ENCODE peak calls at places on chromosomes 12 and 14, in four cellular contexts. W is CD4-positive, alpha-beta memory T cell; N is body of pancreas; F is Peyer's patch. O is an unnamed sample. For H3K27me3, the result is how much of the 10 kb centered on the place peaks cover.

GRCh38 chr12:75852143-75852542 is 179.4 kb downstream of the PHLDA1 start:
- DNase-seq in W (no peak), N (no peak), F (no peak), O (no peak)

GRCh38 chr14:99758915-99759545 is 34.2 kb upstream of the EML1 start:
- DNase-seq in W (no peak), N (no peak), F (no peak), O (no peak)

GRCh38 chr12:28012333-28012918 is 39.9 kb upstream of the PTHLH start:
- DNase-seq in W (no peak), N (no peak), F (no peak), O (no peak)

GRCh38 chr12:61097991-61098580 is 1162.1 kb upstream of the USP15 start:
- DNase-seq in W (no peak), N (no peak), F (no peak), O (no peak)

GRCh38 chr12:70648831-70649230 is 11.6 kb upstream of the PTPRB start:
- DNase-seq in W (no peak), N (no peak), F (no peak), O (no peak)

GRCh38 chr12:119318811-119319210 is 15.7 kb upstream of the CCDC60 start:
- DNase-seq in W (no peak), N (no peak), F (no peak), O (no peak)

GRCh38 chr12:113222730-113223531 is 1.7 kb downstream of the TPCN1 start:
- DNase-seq in W (peak), N (peak), F (peak), O (no peak)

GRCh38 chr12:98110516-98110915 is 404.9 kb upstream of the TMPO start:
- DNase-seq in W (no peak), N (no peak), F (no peak), O (no peak)

GRCh38 chr14:51512321-51512720 is 139.4 kb upstream of the FRMD6 start:
- DNase-seq in W (no peak), N (no peak), F (no peak), O (no peak)

GRCh38 chr14:39491134-39491541 is 58.9 kb upstream of the FBXO33 start:
- DNase-seq in W (peak), N (no peak), F (no peak), O (no peak)

GRCh38 chr12:104969328-104969727 is 11.2 kb upstream of the SLC41A2 start:
- DNase-seq in W (no peak), N (no peak), F (no peak), O (no peak)

GRCh38 chr12:102950107-102950949 is 7.1 kb upstream of the ASCL1 start:
- DNase-seq in W (no peak), N (peak), F (no peak), O (no peak)

GRCh38 chr12:12714276-12715001 is 2.7 kb upstream of the CDKN1B start:
- DNase-seq in W (peak), N (peak), F (peak), O (peak)

GRCh38 chr14:96567289-96567899 is 65.2 kb downstream of the PAPOLA start:
- DNase-seq in W (peak), N (no peak), F (no peak), O (peak)

GRCh38 chr14:92719890-92720323 is 28.5 kb downstream of the LGMN start:
- DNase-seq in W (no peak), N (no peak), F (peak), O (no peak)

GRCh38 chr12:1592444-1593231 is 1.7 kb downstream of the FBXL14 start:
- DNase-seq in W (peak), N (no peak), F (peak), O (peak)

GRCh38 chr12:15650399-15651128 is 138.6 kb downstream of the EPS8 start:
- DNase-seq in W (no peak), N (no peak), F (no peak), O (no peak)

GRCh38 chr12:5222011-5222461 is 178.4 kb downstream of the KCNA5 start:
- DNase-seq in W (no peak), N (no peak), F (no peak), O (no peak)

GRCh38 chr12:92400006-92400405 is 254.4 kb upstream of the BTG1 start:
- DNase-seq in W (no peak), N (no peak), F (peak), O (peak)

GRCh38 chr12:58159941-58160340 is 218.6 kb downstream of the ATP23 start:
- DNase-seq in W (no peak), N (no peak), F (no peak), O (no peak)

GRCh38 chr14:103545915-103546650 is 16.4 kb downstream of the BAG5 start:
- DNase-seq in W (no peak), N (peak), F (no peak), O (no peak)

GRCh38 chr12:81518638-81519037 is 240.5 kb downstream of the PPFIA2 start:
- DNase-seq in W (no peak), N (no peak), F (no peak), O (no peak)

GRCh38 chr12:78229491-78230209 is 399.0 kb downstream of the NAV3 start:
- DNase-seq in W (no peak), N (peak), F (peak), O (no peak)

GRCh38 chr12:113196996-113197395 is 11.5 kb downstream of the RITA1 start:
- DNase-seq in W (peak), N (peak), F (peak), O (peak)

GRCh38 chr12:82182601-82183000 is 175.6 kb downstream of the CCDC59 start:
- DNase-seq in W (no peak), N (no peak), F (no peak), O (no peak)

GRCh38 chr14:77474763-77475162 is 16.9 kb downstream of the AHSA1 start:
- DNase-seq in W (no peak), N (no peak), F (no peak), O (no peak)

GRCh38 chr14:92883066-92883465 is 39.9 kb upstream of the CHGA start:
- DNase-seq in W (no peak), N (no peak), F (no peak), O (no peak)

GRCh38 chr14:59811850-59812249 is 58.7 kb downstream of the RTN1 start:
- DNase-seq in W (no peak), N (no peak), F (no peak), O (no peak)

DNA sequence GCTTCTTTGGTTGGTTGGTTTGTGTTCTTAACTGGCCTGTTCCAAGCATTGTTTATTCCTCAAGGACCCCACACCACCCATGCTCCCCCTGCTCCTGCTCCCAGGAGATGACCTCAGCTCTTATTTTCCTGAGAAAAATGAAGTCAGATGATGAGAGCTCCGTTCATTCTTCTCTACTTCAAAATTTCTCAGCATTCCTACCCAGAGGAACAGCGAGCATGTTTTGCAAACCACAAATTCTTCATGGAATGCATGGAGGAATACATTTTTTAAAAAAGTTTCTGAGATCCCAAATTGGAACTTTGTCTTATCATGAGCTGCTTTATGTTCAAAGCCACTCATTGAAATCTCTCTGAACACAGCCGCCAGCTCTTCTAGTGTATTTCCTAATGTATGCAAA is 44.9 kb downstream of the SYNE2 start:
- DNase-seq in W (no peak), N (no peak), F (no peak), O (no peak)
- H3K27me3 ChIP-seq in W (under half), N (under half), F (under half), O (under half)

GRCh38 chr12:116528498-116528897 is 30.7 kb upstream of the MAP1LC3B2 start:
- DNase-seq in W (no peak), N (no peak), F (no peak), O (no peak)

GRCh38 chr12:116528067-116528466 is 31.1 kb upstream of the MAP1LC3B2 start:
- DNase-seq in W (no peak), N (no peak), F (no peak), O (no peak)

GRCh38 chr12:116529686-116530085 is 29.5 kb upstream of the MAP1LC3B2 start:
- DNase-seq in W (no peak), N (no peak), F (no peak), O (no peak)

GRCh38 chr12:116532428-116532827 is 26.8 kb upstream of the MAP1LC3B2 start:
- DNase-seq in W (no peak), N (no peak), F (no peak), O (no peak)

GRCh38 chr12:116529048-116529447 is 30.1 kb upstream of the MAP1LC3B2 start:
- DNase-seq in W (no peak), N (peak), F (no peak), O (no peak)
- H3K27me3 ChIP-seq in W (under half), N (under half), F (under half), O (under half)

GRCh38 chr14:104939666-104940410 is 15.2 kb downstream of the PLD4 start:
- DNase-seq in W (no peak), N (no peak), F (peak), O (no peak)
- H3K27me3 ChIP-seq in W (under half), N (under half), F (under half), O (under half)

GRCh38 chr12:3922033-3922432 is 48.8 kb upstream of the PARP11 start:
- DNase-seq in W (no peak), N (no peak), F (no peak), O (no peak)

GRCh38 chr12:3925621-3926020 is 52.4 kb upstream of the PARP11 start:
- DNase-seq in W (no peak), N (no peak), F (no peak), O (no peak)

GRCh38 chr12:3921142-3921520 is 47.9 kb upstream of the PARP11 start:
- DNase-seq in W (no peak), N (no peak), F (no peak), O (no peak)

GRCh38 chr12:3921526-3921925 is 48.3 kb upstream of the PARP11 start:
- DNase-seq in W (no peak), N (no peak), F (no peak), O (no peak)

GRCh38 chr12:3924761-3925160 is 51.6 kb upstream of the PARP11 start:
- DNase-seq in W (no peak), N (no peak), F (no peak), O (no peak)
- H3K27me3 ChIP-seq in W (under half), N (under half), F (under half), O (under half)

DNA sequence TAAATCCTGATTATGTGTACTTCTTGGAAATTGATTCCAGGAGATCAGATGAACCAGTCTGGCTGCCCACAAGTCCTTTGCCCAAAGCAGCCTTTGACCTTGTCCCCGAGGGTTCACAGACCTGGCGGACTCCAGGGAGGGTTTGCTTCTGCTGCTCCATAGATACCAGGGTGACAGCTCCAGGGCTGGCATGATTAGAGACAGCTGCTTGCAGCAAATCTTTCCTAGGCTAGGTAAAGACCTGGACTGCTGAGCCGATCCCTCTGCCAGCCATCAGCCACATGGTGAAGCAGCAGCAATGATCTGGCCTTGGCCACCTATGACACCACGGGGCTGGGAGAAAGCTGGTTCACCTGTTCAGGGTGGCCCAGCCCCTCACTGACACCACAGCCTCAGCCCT is 10.1 kb upstream of the TBX5 start:
- DNase-seq in W (no peak), N (no peak), F (no peak), O (no peak)
- H3K27me3 ChIP-seq in W (under half), N (under half), F (under half), O (under half)

GRCh38 chr12:52352951-52353350 is 14.3 kb downstream of the KRT85 start:
- DNase-seq in W (no peak), N (no peak), F (no peak), O (no peak)

GRCh38 chr12:52353766-52354165 is 13.5 kb downstream of the KRT85 start:
- DNase-seq in W (no peak), N (no peak), F (peak), O (no peak)

GRCh38 chr12:52355181-52355580 is 12.1 kb downstream of the KRT85 start:
- DNase-seq in W (no peak), N (no peak), F (no peak), O (no peak)

GRCh38 chr12:52356031-52356761 is 11.1 kb downstream of the KRT85 start:
- DNase-seq in W (no peak), N (no peak), F (peak), O (no peak)

DNA sequence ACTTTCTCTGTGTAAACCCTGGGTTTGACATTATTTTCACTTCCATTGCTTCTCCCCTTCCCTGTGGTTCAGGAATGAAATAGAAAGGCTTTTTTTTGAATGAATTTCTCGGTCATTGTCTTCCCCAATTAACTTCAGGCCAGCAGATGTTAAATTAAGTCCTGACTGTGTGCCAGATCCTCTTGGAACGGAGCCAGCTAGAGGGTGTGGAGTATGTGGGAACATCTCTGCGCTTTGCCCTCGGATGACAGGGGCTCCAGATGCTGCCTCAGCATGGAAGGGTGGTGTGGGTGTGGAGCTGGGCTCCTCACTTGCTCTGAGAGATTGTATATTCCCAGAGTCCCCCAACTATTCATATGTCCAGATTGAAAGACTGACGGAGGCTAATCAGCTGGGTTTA is 13.1 kb downstream of the KRT85 start:
- DNase-seq in W (no peak), N (no peak), F (peak), O (no peak)
- H3K27me3 ChIP-seq in W (under half), N (under half), F (under half), O (under half)

GRCh38 chr14:69989622-69990021 is 110.4 kb downstream of the SMOC1 start:
- DNase-seq in W (no peak), N (peak), F (no peak), O (no peak)
- H3K27me3 ChIP-seq in W (under half), N (under half), F (under half), O (under half)

GRCh38 chr12:52670506-52670905 is 9.7 kb downstream of the KRT1 start:
- DNase-seq in W (no peak), N (no peak), F (no peak), O (no peak)

GRCh38 chr12:52670961-52671360 is 9.2 kb downstream of the KRT1 start:
- DNase-seq in W (no peak), N (no peak), F (no peak), O (no peak)

GRCh38 chr12:52667509-52667908 is 12.7 kb downstream of the KRT1 start:
- DNase-seq in W (no peak), N (no peak), F (no peak), O (no peak)

GRCh38 chr12:52667931-52668330 is 12.3 kb downstream of the KRT1 start:
- DNase-seq in W (no peak), N (no peak), F (no peak), O (no peak)

GRCh38 chr12:52669426-52669825 is 10.8 kb downstream of the KRT1 start:
- DNase-seq in W (no peak), N (no peak), F (no peak), O (no peak)
- H3K27me3 ChIP-seq in W (under half), N (under half), F (under half), O (under half)

GRCh38 chr14:24332094-24332983 is 2.5 kb downstream of the ADCY4 start:
- DNase-seq in W (peak), N (peak), F (peak), O (peak)

GRCh38 chr14:24329736-24330135 is 5.1 kb downstream of the ADCY4 start:
- DNase-seq in W (peak), N (peak), F (peak), O (no peak)

GRCh38 chr14:24329073-24329663 is 5.7 kb downstream of the ADCY4 start:
- DNase-seq in W (no peak), N (no peak), F (no peak), O (no peak)

GRCh38 chr14:24330973-24331674 is 3.7 kb downstream of the ADCY4 start:
- DNase-seq in W (no peak), N (no peak), F (no peak), O (no peak)

DNA sequence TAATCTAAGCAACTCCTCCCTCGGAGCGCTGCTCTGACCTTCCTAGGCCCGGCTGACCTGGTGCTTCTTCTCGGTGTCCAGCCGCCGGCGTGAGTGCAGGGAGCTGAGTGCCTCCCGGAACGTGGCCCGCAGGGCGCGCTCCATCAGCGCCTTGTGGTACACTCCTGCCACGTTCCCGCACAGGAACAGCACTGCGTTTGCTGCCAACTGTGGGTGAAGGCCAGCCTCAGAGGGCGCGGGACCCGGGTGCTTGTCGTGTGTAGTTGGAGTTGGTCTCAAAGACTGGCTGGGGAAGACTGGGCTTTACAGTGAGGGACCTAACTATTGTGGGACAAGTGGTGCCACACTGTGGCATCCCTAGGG is 3.2 kb downstream of the ADCY4 start:
- DNase-seq in W (no peak), N (no peak), F (no peak), O (no peak)
- H3K27me3 ChIP-seq in W (under half), N (under half), F (under half), O (under half)

O was measured in CD4-positive, CD25-positive, alpha-beta regulatory T cell.